ENCODE peak calls at places on chromosomes 1 and 21, in seven cellular contexts. I is tibial nerve, N is HCT116, V is endothelial cell of umbilical vein, G is heart left ventricle, W is uterus, H is sigmoid colon. J is an unnamed sample.
A peak's percentile ranks its signal among the peaks of the same experiment; 100 is the strongest.

GRCh38 chr1:109883248-109883955 is 27.2 kb upstream of the CSF1 start:
- DNase-seq in I (peak; percentile 41), N (no peak), V (no peak), G (no peak), W (peak; percentile 72), H (peak; percentile 84), J (no peak)

GRCh38 chr1:84796201-84796600 is 96.8 kb downstream of the LPAR3 start:
- DNase-seq in I (no peak), N (no peak), V (no peak), G (no peak), W (no peak), H (no peak), J (no peak)

GRCh38 chr21:40516336-40516735 is 330.6 kb downstream of the DSCAM start:
- DNase-seq in I (no peak), N (no peak), V (no peak), G (peak; percentile 33), W (no peak), H (no peak), J (no peak)

GRCh38 chr1:113035086-113035485 is 37.9 kb upstream of the LRIG2 start:
- DNase-seq in I (no peak), N (no peak), V (no peak), G (no peak), W (no peak), H (no peak), J (no peak)

GRCh38 chr1:61399192-61399591 is 316.8 kb downstream of the NFIA start:
- DNase-seq in I (no peak), N (no peak), V (no peak), G (no peak), W (no peak), H (no peak), J (no peak)

GRCh38 chr1:53110370-53111072 is 31.9 kb downstream of the SLC1A7 start:
- DNase-seq in I (no peak), N (no peak), V (no peak), G (no peak), W (peak; percentile 57), H (no peak), J (no peak)

GRCh38 chr1:61808968-61809367 is 66.7 kb downstream of the PATJ start:
- DNase-seq in I (no peak), N (no peak), V (peak; percentile 18), G (no peak), W (no peak), H (no peak), J (no peak)

GRCh38 chr1:112957133-112957812 is 1.3 kb upstream of the SLC16A1 start:
- DNase-seq in I (no peak), N (peak; percentile 75), V (peak; percentile 86), G (no peak), W (peak; percentile 31), H (peak; percentile 70), J (peak; percentile 2)

GRCh38 chr1:30524840-30525617 is 198.4 kb downstream of the MATN1 start:
- DNase-seq in I (no peak), N (no peak), V (no peak), G (no peak), W (peak; percentile 11), H (no peak), J (no peak)

GRCh38 chr1:77095231-77095630 is 124.0 kb downstream of the PIGK start:
- DNase-seq in I (no peak), N (no peak), V (no peak), G (no peak), W (no peak), H (no peak), J (no peak)

GRCh38 chr21:33552093-33552998 is 9.5 kb downstream of the SON start:
- DNase-seq in I (no peak), N (no peak), V (no peak), G (no peak), W (no peak), H (no peak), J (no peak)

GRCh38 chr21:38920631-38921398 is 115.1 kb downstream of the ETS2 start:
- DNase-seq in I (no peak), N (no peak), V (no peak), G (no peak), W (peak; percentile 39), H (peak; percentile 61), J (no peak)

GRCh38 chr1:235883261-235883927 is 16.7 kb upstream of the LYST start:
- DNase-seq in I (peak; percentile 87), N (no peak), V (peak; percentile 39), G (peak; percentile 91), W (peak; percentile 84), H (peak; percentile 93), J (peak; percentile 95)

GRCh38 chr1:107896946-107897345 is 68.0 kb downstream of the VAV3 start:
- DNase-seq in I (no peak), N (no peak), V (no peak), G (no peak), W (no peak), H (no peak), J (no peak)

GRCh38 chr1:72433591-72433990 is 151.3 kb upstream of the NEGR1 start:
- DNase-seq in I (no peak), N (no peak), V (no peak), G (no peak), W (no peak), H (no peak), J (no peak)

GRCh38 chr1:218658899-218659298 is 313.8 kb downstream of the TGFB2 start:
- DNase-seq in I (no peak), N (no peak), V (peak; percentile 30), G (no peak), W (no peak), H (no peak), J (no peak)

GRCh38 chr1:7462627-7463026 is 308.5 kb upstream of the VAMP3 start:
- DNase-seq in I (no peak), N (no peak), V (no peak), G (no peak), W (no peak), H (no peak), J (no peak)

GRCh38 chr1:6911229-6911941 is 126.1 kb downstream of the CAMTA1 start:
- DNase-seq in I (no peak), N (no peak), V (peak; percentile 14), G (no peak), W (no peak), H (peak; percentile 36), J (no peak)

GRCh38 chr1:89822999-89823628 is 2.3 kb downstream of the LRRC8D start:
- DNase-seq in I (no peak), N (no peak), V (no peak), G (no peak), W (no peak), H (no peak), J (no peak)

GRCh38 chr1:89822109-89822962 is 1.5 kb downstream of the LRRC8D start:
- DNase-seq in I (no peak), N (no peak), V (no peak), G (no peak), W (no peak), H (no peak), J (peak; percentile 17)

GRCh38 chr1:89821322-89822108 is 683 bp downstream of the LRRC8D start:
- DNase-seq in I (no peak), N (no peak), V (peak; percentile 31), G (peak; percentile 54), W (peak; percentile 21), H (peak; percentile 70), J (peak; percentile 71)

GRCh38 chr1:89823679-89824292 is 3.0 kb downstream of the LRRC8D start:
- DNase-seq in I (no peak), N (no peak), V (no peak), G (no peak), W (no peak), H (no peak), J (no peak)

DNA sequence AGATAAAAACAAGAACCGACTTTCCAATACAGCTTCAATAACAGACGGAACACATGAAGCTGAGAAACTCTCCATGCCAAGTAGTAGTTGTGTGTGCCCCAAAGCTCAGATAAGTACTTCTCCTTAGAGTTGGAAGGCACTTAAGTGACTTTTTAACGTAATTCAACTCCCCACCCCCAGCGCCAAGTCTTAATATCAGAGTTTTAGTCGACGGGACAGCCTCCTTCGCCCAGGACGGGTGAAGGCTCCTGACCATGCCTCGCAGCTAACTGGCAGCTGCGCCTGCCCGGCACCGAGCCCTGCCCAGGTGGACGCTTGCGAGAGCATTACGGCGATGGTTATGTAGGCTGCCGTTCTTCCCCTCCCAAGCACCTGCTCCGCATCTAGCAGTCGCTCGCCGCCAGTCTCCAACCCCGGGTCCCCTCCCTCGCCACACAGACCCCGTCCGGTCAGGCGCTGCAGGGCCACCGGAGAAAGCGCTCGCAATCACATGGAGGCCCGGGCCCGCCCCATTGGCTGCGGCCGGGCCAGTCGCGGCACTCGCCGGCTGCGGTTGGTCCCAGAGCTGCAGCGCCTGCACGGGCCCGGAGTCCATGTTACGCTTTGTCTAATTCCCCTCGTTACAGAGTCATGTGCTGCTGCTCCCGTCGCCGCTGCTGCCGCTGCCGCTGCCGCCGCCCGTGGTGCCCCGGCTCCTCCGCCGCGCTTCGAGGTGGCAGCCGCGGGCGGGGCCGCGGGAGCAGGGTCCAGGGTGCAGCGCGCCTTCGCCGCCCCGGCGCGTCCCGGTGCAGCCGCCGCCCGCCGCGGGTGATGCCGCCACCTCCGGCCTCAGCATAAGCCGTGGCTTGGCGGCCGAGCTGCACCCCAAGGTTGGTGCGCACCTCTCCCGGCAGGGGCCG is at the start of gene LRRC8D:
- DNase-seq in I (peak; percentile 65), N (peak; percentile 58), V (peak; percentile 85), G (peak; percentile 88), W (peak; percentile 66), H (peak; percentile 90), J (peak; percentile 90)
- TF ChIP-seq POLR2A in I (peak; percentile 69), N (no peak), V (peak; percentile 17), G (peak; percentile 8), W (peak; percentile 45), H (peak; percentile 40), J (peak; percentile 44)

GRCh38 chr1:9059944-9060744 is 9.3 kb downstream of the SLC2A5 start:
- DNase-seq in I (no peak), N (no peak), V (no peak), G (no peak), W (no peak), H (no peak), J (no peak)
- H3K4me1 ChIP-seq in I (peaks cover 29% of the 10 kb centered on the region), N (peaks cover 8% of the 10 kb centered on the region), V (no peaks in the 10 kb centered on the region), G (peaks cover 4% of the 10 kb centered on the region), W (no peaks in the 10 kb centered on the region), H (peaks cover 13% of the 10 kb centered on the region), J (peaks cover 10% of the 10 kb centered on the region)

DNA sequence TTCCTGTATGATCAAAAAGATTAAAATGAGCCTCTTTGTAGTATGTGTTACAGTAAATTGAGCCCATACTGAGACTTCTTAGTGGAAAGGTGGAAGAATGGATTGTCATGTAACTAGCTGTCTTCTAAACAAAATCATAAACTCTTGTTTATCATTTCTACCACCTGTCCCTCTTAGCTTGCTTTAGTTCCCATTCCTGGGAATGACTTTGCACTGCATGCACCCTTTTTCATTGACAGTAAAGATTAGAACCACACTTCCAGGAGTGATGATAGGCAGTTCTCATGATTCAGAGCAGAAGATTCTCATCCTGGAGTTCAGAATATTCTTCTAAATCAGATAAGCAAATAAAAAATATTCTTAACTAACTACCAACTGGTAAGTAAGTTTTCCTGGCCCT is 28.0 kb downstream of the DENND2D start:
- DNase-seq in I (no peak), N (no peak), V (no peak), G (no peak), W (no peak), H (no peak), J (no peak)
- H3K27ac ChIP-seq in I (no peak overlapping the region), N (no peak overlapping the region), V (no peak overlapping the region), G (no peak overlapping the region), W (no peak overlapping the region), H (no peak overlapping the region), J (no peak overlapping the region)

DNA sequence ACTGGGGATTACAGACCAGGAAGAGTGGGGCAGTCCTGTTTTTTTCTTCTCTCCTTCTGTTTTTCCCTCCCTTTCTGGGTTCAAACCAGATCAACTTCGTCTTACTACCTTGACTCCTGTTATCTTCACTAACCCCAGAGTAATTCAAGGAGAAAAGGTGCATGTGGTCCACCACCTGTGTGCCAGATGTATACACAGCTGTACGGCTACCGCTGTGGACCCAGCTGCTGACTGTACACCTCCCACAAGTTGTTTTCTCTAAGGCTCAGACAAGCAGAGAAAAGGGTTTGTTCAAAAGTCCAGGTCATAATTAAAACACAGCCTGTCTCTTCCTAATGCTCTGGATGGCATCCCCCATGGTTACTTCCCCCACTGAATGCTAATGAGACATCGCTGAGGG is 102.1 kb downstream of the LMX1A start:
- DNase-seq in I (no peak), N (no peak), V (no peak), G (no peak), W (no peak), H (no peak), J (no peak)
- TF ChIP-seq POLR2A in I (no peak), N (no peak), V (no peak), G (no peak), W (no peak), H (no peak), J (no peak)